ENCODE peak calls at places on chromosomes 7 and 10, in six cellular contexts. L, P, G, Q, I and S are unnamed samples. For H3K4me1, the result is how much of the 10 kb centered on the place peaks cover.

GRCh38 chr7:148327379-148327778 is 263.2 kb upstream of the C7orf33 start:
- DNase-seq in Q (no peak), P (peak), G (no peak), L (no peak), I (no peak), S (no peak)

GRCh38 chr10:130353928-130354327 is 217.7 kb downstream of the GLRX3 start:
- DNase-seq in G (no peak), I (no peak), L (no peak), P (no peak), Q (no peak), S (no peak)

GRCh38 chr10:74310652-74311257 is 159.7 kb downstream of the ADK start:
- DNase-seq in I (no peak), G (no peak), L (no peak), P (no peak), Q (no peak), S (no peak)

GRCh38 chr10:38094923-38095574 is 912 bp downstream of the ZNF37A start:
- DNase-seq in Q (no peak), P (no peak), L (no peak), I (no peak), G (no peak), S (no peak)

GRCh38 chr7:47795631-47796030 is 152.6 kb downstream of the PKD1L1 start:
- DNase-seq in L (no peak), G (no peak), Q (no peak), I (no peak), P (no peak), S (no peak)

GRCh38 chr10:96614515-96614914 is 27.7 kb upstream of the TM9SF3 start:
- DNase-seq in I (no peak), P (peak), L (no peak), Q (no peak), G (no peak), S (peak)

GRCh38 chr7:149005427-149006344 is 22.6 kb downstream of the PDIA4 start:
- DNase-seq in P (no peak), Q (peak), I (peak), L (peak), G (peak), S (peak)

GRCh38 chr7:3197567-3198212 is 103.4 kb upstream of the SDK1 start:
- DNase-seq in P (no peak), Q (no peak), L (no peak), I (no peak), G (no peak), S (no peak)

GRCh38 chr7:128003179-128003578 is 28.1 kb downstream of the LRRC4 start:
- DNase-seq in I (no peak), P (no peak), Q (no peak), G (no peak), L (no peak), S (no peak)

GRCh38 chr7:7330997-7331396 is 148.7 kb downstream of the C1GALT1 start:
- DNase-seq in P (no peak), I (no peak), L (no peak), G (no peak), Q (no peak), S (no peak)

GRCh38 chr10:78980815-78981214 is 88.0 kb upstream of the ZMIZ1 start:
- DNase-seq in L (no peak), Q (no peak), G (no peak), I (no peak), P (no peak), S (no peak)

GRCh38 chr10:15015451-15015850 is 28.3 kb upstream of the OLAH start:
- DNase-seq in L (no peak), I (no peak), Q (no peak), G (no peak), P (no peak), S (no peak)

GRCh38 chr10:83539528-83540308 is 599.6 kb upstream of the GHITM start:
- DNase-seq in Q (peak), G (no peak), I (no peak), P (no peak), L (no peak), S (no peak)

GRCh38 chr10:19788075-19788686 is 28.1 kb upstream of the PLXDC2 start:
- DNase-seq in P (no peak), Q (peak), L (no peak), I (no peak), G (no peak), S (peak)

GRCh38 chr7:150755473-150756099 is 18.4 kb downstream of the GIMAP5 start:
- DNase-seq in Q (no peak), L (no peak), P (no peak), G (peak), I (no peak), S (peak)

GRCh38 chr7:17965600-17965999 is 25.3 kb upstream of the SNX13 start:
- DNase-seq in G (no peak), P (peak), Q (no peak), I (no peak), L (no peak), S (no peak)

GRCh38 chr7:45235905-45236304 is 78.3 kb downstream of the RAMP3 start:
- DNase-seq in G (no peak), I (no peak), Q (no peak), P (no peak), L (no peak), S (no peak)

GRCh38 chr7:96739609-96740008 is 30.0 kb upstream of the SEM1 start:
- DNase-seq in L (no peak), G (no peak), Q (no peak), I (no peak), P (no peak), S (no peak)

GRCh38 chr7:148503900-148504487 is 86.6 kb upstream of the C7orf33 start:
- DNase-seq in I (no peak), G (peak), P (no peak), Q (no peak), L (no peak), S (peak)

GRCh38 chr7:111063166-111063565 is 27.8 kb upstream of the LRRN3 start:
- DNase-seq in P (no peak), Q (no peak), L (no peak), G (no peak), I (no peak), S (no peak)

GRCh38 chr10:2225609-2226008 is 488.3 kb upstream of the ADARB2 start:
- DNase-seq in G (no peak), P (no peak), Q (no peak), I (no peak), L (no peak), S (no peak)

GRCh38 chr7:124765401-124766352 is at the start of gene GPR37:
- DNase-seq in L (peak), Q (peak), G (peak), P (peak), I (peak), S (peak)

GRCh38 chr7:105028004-105028403 is 14.0 kb downstream of the KMT2E start:
- DNase-seq in G (no peak), I (no peak), L (no peak), Q (no peak), P (no peak), S (no peak)

GRCh38 chr10:130771491-130771890 is 540.0 kb downstream of the TCERG1L start:
- DNase-seq in P (no peak), I (no peak), G (no peak), L (no peak), Q (no peak), S (no peak)

GRCh38 chr10:68348265-68348741 is 15.6 kb upstream of the PBLD start:
- DNase-seq in Q (no peak), P (no peak), G (peak), L (peak), I (no peak), S (peak)

GRCh38 chr10:125217986-125218675 is 57.8 kb upstream of the CTBP2 start:
- DNase-seq in G (no peak), L (no peak), Q (no peak), I (no peak), P (no peak), S (peak)

DNA sequence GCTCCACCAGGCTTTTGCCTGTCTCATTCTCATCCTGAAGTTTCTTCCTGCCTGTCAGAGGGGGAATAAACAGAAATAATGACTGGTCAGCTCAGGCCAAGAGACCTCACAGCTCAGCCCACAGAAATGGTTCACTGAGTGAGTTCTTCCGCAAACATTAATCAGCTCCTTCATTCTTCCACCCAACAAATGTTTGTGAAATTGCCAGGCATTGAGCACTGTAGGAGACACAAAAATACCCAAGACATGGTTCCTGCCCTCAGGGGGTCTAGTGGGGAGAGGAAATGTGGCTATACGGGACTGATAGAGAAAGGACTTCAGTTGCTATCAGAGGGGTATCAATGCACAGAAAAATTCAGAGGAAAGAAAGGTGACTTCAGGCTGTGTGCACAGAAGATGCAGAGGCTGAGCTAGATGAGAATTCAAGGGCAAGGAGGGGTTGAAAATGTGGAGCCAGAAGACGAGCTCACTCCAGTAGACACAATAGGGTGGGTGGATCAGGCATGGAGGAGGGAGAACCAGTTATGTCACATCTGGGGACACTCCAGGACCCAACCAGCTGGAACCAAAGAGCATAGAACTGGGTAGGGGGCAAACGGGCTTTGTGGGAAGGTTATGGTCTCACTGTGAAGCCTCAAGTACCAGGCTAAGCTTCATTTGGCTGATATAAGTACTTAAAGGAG is 20.9 kb downstream of the MYOF start:
- DNase-seq in Q (peak), G (no peak), L (no peak), P (no peak), I (no peak), S (no peak)
- H3K4me1 ChIP-seq in Q (under half), G (under half), L (half or more), P (half or more), I (half or more), S (under half)

DNA sequence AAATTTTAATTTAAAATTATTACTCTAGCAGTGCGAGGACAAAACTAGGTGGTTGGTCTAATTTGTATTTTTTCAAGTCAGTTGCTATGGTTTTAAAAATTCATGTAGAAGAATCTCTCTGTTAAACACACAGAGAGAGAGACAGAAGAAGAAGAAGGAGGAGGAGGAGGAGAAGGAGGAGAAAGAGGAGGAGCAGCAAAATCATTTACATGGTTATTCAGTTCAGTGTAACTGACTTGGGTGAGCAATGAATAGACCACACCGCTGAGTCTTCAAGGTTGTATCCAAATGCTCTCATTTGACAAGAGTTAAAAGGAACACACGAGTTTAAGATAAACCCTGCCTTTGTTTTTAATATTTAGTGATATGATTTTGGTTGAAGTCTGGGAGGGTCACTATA is 131.1 kb downstream of the PDE1C start:
- DNase-seq in L (no peak), G (no peak), I (no peak), Q (no peak), P (no peak), S (no peak)
- H3K4me1 ChIP-seq in L (under half), G (under half), I (under half), Q (under half), P (half or more), S (under half)

GRCh38 chr7:130988443-130988842 is 254.4 kb upstream of the KLF14 start:
- DNase-seq in I (no peak), L (no peak), Q (no peak), P (no peak), G (peak), S (no peak)

GRCh38 chr7:130987092-130987491 is 253.1 kb upstream of the KLF14 start:
- DNase-seq in P (no peak), I (no peak), G (no peak), L (no peak), Q (no peak), S (no peak)

GRCh38 chr7:130985361-130985760 is 251.4 kb upstream of the KLF14 start:
- DNase-seq in G (no peak), P (no peak), L (no peak), Q (no peak), I (no peak), S (no peak)

GRCh38 chr7:130989006-130989795 is 255.2 kb upstream of the KLF14 start:
- DNase-seq in Q (no peak), P (no peak), G (no peak), I (no peak), L (no peak), S (no peak)

DNA sequence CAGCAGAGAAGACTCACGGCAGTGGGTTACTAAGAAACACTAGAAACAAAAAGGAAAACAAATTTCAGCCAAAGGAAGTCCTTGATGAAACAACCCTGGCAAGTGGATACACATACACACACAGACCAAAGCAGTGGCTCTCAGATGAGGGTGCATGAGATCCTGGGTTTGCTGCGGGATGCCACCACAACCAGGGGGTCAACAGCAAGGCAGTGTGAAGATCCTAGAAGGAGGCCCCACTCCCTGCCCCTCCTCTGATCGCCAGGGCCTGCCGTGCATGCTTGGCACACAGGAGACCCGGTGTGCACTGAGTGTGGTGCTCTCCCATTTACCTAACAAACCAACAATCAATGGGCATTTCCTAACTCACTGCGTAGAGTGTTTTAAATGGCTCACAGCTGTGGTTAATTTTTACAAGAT is 252.3 kb upstream of the KLF14 start:
- DNase-seq in Q (no peak), L (no peak), I (no peak), G (peak), P (no peak), S (no peak)
- H3K4me1 ChIP-seq in Q (under half), L (half or more), I (half or more), G (half or more), P (under half), S (under half)

GRCh38 chr10:519716-520401 is 169.6 kb downstream of the DIP2C start:
- DNase-seq in Q (peak), P (no peak), G (no peak), L (no peak), I (no peak), S (no peak)
- H3K4me1 ChIP-seq in Q (under half), P (under half), G (under half), L (under half), I (under half), S (under half)

GRCh38 chr10:104321716-104322415 is 16.4 kb downstream of the ITPRIP start:
- DNase-seq in L (no peak), P (no peak), I (no peak), G (no peak), Q (no peak), S (no peak)
- H3K4me1 ChIP-seq in L (half or more), P (half or more), I (half or more), G (half or more), Q (under half), S (under half)

DNA sequence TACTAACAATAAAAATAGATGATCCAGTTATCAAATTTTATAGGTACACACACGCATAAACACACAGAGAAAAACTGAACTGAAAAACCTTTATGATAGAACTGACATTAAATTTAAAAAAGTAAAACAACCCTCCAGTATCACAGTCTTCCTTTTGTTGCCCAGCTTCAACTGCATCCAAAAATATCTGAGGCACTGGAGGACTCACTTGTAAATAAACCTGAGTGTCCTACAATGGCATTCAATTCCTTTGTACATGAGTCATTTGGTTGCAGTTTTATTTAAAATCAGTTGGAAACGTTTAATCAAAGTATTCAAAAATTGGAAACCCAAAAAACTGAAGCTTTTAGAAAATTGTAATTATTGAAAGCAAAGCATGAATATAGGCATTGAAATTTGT is 265.2 kb upstream of the CSTF2T start:
- DNase-seq in L (no peak), G (no peak), Q (no peak), P (no peak), I (no peak), S (no peak)
- H3K4me1 ChIP-seq in L (under half), G (under half), Q (under half), P (under half), I (under half), S (under half)

GRCh38 chr10:4944751-4945280 is 18.4 kb upstream of the AKR1C1 start:
- DNase-seq in G (no peak), L (no peak), I (no peak), P (no peak), Q (no peak), S (no peak)

GRCh38 chr10:4943821-4944220 is 19.4 kb upstream of the AKR1C1 start:
- DNase-seq in G (no peak), L (no peak), P (no peak), I (no peak), Q (no peak), S (no peak)

GRCh38 chr10:4945706-4946348 is 17.4 kb upstream of the AKR1C1 start:
- DNase-seq in I (no peak), L (no peak), G (no peak), P (no peak), Q (no peak), S (peak)

GRCh38 chr10:4939224-4940072 is 23.8 kb upstream of the AKR1C1 start:
- DNase-seq in Q (no peak), G (no peak), L (no peak), I (no peak), P (no peak), S (no peak)

GRCh38 chr10:4941540-4942330 is 21.5 kb upstream of the AKR1C1 start:
- DNase-seq in P (no peak), L (peak), I (no peak), Q (no peak), G (no peak), S (peak)
- H3K4me1 ChIP-seq in P (under half), L (under half), I (under half), Q (under half), G (under half), S (under half)

GRCh38 chr10:61973923-61974322 is 72.4 kb downstream of the ARID5B start:
- DNase-seq in Q (no peak), G (no peak), L (no peak), P (no peak), I (no peak), S (no peak)
- H3K4me1 ChIP-seq in Q (under half), G (under half), L (under half), P (under half), I (under half), S (under half)